ENCODE peak calls at places on chromosome 21, in six cellular contexts. P is mucosa of descending colon, Q is A549, D is cardiac fibroblast, L is fibroblast of mammary gland, B is psoas muscle. A is an unnamed sample.

GRCh38 chr21:29514652-29515247 is 216.0 kb downstream of the BACH1 start:
- DNase-seq in P (no peak), Q (no peak), D (no peak), L (no peak), B (no peak), A (no peak)

GRCh38 chr21:36166705-36167104 is 10.1 kb downstream of the DOP1B start:
- DNase-seq in P (peak; percentile 51), Q (no peak), D (no peak), L (no peak), B (no peak), A (no peak)

GRCh38 chr21:41877901-41878830 is 978 bp downstream of the PRDM15 start:
- DNase-seq in P (peak; percentile 40), Q (no peak), D (peak; percentile 65), L (peak; percentile 79), B (no peak), A (peak; percentile 48)

GRCh38 chr21:21463456-21463855 is 465.2 kb downstream of the NCAM2 start:
- DNase-seq in P (no peak), Q (no peak), D (peak; percentile 22), L (no peak), B (no peak), A (no peak)

GRCh38 chr21:32869459-32869858 is 97.9 kb upstream of the PAXBP1 start:
- DNase-seq in P (no peak), Q (no peak), D (no peak), L (no peak), B (no peak), A (no peak)

GRCh38 chr21:31946236-31946635 is 73.4 kb downstream of the HUNK start:
- DNase-seq in P (no peak), Q (no peak), D (no peak), L (no peak), B (no peak), A (no peak)

GRCh38 chr21:37249112-37249904 is 17.8 kb downstream of the VPS26C start:
- DNase-seq in P (no peak), Q (no peak), D (no peak), L (no peak), B (no peak), A (peak; percentile 31)

GRCh38 chr21:15514073-15514946 is 215.5 kb upstream of the USP25 start:
- DNase-seq in P (peak; percentile 71), Q (no peak), D (no peak), L (no peak), B (no peak), A (peak; percentile 70)

GRCh38 chr21:37429356-37429755 is 62.8 kb downstream of the DYRK1A start:
- DNase-seq in P (no peak), Q (no peak), D (no peak), L (no peak), B (no peak), A (no peak)

GRCh38 chr21:19767546-19767945 is 1230.7 kb upstream of the NCAM2 start:
- DNase-seq in P (no peak), Q (no peak), D (peak; percentile 5), L (no peak), B (no peak), A (no peak)

GRCh38 chr21:37654596-37654995 is 261.7 kb downstream of the KCNJ6 start:
- DNase-seq in P (no peak), Q (no peak), D (no peak), L (no peak), B (no peak), A (no peak)

GRCh38 chr21:38712076-38712475 is 93.7 kb upstream of the ETS2 start:
- DNase-seq in P (peak; percentile 74), Q (peak; percentile 3), D (peak; percentile 63), L (peak; percentile 55), B (no peak), A (peak; percentile 9)
- TF ChIP-seq CTCF in P (peak; percentile 24), Q (peak; percentile 49), D (peak; percentile 63), L (peak; percentile 58), B (peak; percentile 33), A (peak; percentile 6)

GRCh38 chr21:39319814-39320332 is 6.4 kb upstream of the BRWD1 start:
- DNase-seq in P (no peak), Q (no peak), D (peak; percentile 49), L (peak; percentile 39), B (no peak), A (no peak)
- H3K4me3 ChIP-seq in P (no peak overlapping the region), Q (no peak overlapping the region), D (no peak overlapping the region), L (no peak overlapping the region), B (no peak overlapping the region), A (no peak overlapping the region)

GRCh38 chr21:17554619-17555472 is 42.0 kb downstream of the CXADR start:
- DNase-seq in P (peak; percentile 17), Q (peak; percentile 26), D (peak; percentile 5), L (peak; percentile 35), B (no peak), A (no peak)
- TF ChIP-seq CTCF in P (no peak), Q (peak; percentile 53), D (peak; percentile 20), L (peak; percentile 42), B (peak; percentile 4), A (no peak)

DNA sequence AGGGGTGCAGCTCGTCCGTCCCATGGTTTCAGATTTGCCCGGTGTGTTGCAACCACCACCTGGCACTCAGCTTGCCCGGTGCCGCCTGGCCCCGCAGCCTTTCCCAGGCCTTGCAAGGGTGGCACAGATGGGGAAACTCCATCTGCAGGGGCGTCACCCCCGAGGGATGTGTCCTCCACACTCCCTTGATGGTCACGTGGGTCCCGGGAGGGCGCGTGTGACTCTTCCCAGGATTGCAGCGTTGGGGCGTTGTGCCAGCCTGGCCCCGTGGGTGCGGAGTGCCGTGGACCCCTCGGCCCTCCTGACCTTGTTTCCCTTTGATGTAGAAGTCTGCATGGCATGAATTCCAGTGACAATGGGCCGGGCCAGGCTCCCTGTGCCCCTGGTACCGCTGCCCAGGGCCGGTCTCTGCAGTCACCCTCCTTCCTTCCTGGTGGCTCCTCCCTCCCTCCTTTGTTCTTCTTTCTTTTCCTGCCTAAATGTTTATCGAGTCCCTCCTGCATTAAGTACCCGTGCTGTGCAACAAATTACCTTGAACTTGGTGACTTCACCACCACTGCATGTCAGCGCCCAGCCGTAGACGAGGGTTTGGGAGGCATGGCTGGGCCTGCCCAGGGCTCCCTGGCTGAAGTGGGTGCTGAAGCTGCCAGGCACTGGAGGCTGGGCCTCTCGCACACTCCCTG is 22.9 kb downstream of the RRP1 start:
- DNase-seq in P (peak; percentile 47), Q (no peak), D (no peak), L (no peak), B (peak; percentile 56), A (no peak)
- H3K4me3 ChIP-seq in P (no peak overlapping the region), Q (no peak overlapping the region), D (no peak overlapping the region), L (no peak overlapping the region), B (peak overlapping the region; percentile 39), A (no peak overlapping the region)

GRCh38 chr21:40842197-40842552 is 4.8 kb downstream of the DSCAM start:
- DNase-seq in P (no peak), Q (no peak), D (no peak), L (no peak), B (no peak), A (no peak)

GRCh38 chr21:40844935-40845334 is 2.0 kb downstream of the DSCAM start:
- DNase-seq in P (no peak), Q (no peak), D (no peak), L (no peak), B (no peak), A (no peak)

GRCh38 chr21:40839551-40839950 is 7.4 kb downstream of the DSCAM start:
- DNase-seq in P (no peak), Q (no peak), D (no peak), L (no peak), B (no peak), A (no peak)

GRCh38 chr21:40840441-40840840 is 6.5 kb downstream of the DSCAM start:
- DNase-seq in P (no peak), Q (no peak), D (no peak), L (no peak), B (no peak), A (no peak)

GRCh38 chr21:40841524-40842196 is 5.3 kb downstream of the DSCAM start:
- DNase-seq in P (peak; percentile 4), Q (peak; percentile 3), D (no peak), L (no peak), B (no peak), A (peak; percentile 2)
- TF ChIP-seq CTCF in P (no peak), Q (no peak), D (no peak), L (no peak), B (no peak), A (no peak)

GRCh38 chr21:46285206-46285661 is at the start of gene MCM3AP:
- DNase-seq in P (no peak), Q (no peak), D (no peak), L (no peak), B (no peak), A (no peak)

GRCh38 chr21:46286668-46286982 is 483 bp downstream of the YBEY start:
- DNase-seq in P (no peak), Q (no peak), D (no peak), L (peak; percentile 75), B (no peak), A (no peak)

GRCh38 chr21:46284722-46285121 is 689 bp downstream of the MCM3AP start:
- DNase-seq in P (no peak), Q (no peak), D (no peak), L (no peak), B (no peak), A (no peak)

GRCh38 chr21:46285761-46286667 is at the start of gene YBEY:
- DNase-seq in P (peak; percentile 92), Q (peak; percentile 81), D (peak; percentile 94), L (peak; percentile 88), B (peak; percentile 92), A (peak; percentile 96)

GRCh38 chr21:46284077-46284644 is 1.2 kb downstream of the MCM3AP start:
- DNase-seq in P (peak; percentile 55), Q (no peak), D (no peak), L (peak; percentile 6), B (no peak), A (no peak)
- H3K4me3 ChIP-seq in P (no peak overlapping the region), Q (peak overlapping the region; percentile 22), D (no peak overlapping the region), L (peak overlapping the region; percentile 12), B (peak overlapping the region; percentile 93), A (no peak overlapping the region)

DNA sequence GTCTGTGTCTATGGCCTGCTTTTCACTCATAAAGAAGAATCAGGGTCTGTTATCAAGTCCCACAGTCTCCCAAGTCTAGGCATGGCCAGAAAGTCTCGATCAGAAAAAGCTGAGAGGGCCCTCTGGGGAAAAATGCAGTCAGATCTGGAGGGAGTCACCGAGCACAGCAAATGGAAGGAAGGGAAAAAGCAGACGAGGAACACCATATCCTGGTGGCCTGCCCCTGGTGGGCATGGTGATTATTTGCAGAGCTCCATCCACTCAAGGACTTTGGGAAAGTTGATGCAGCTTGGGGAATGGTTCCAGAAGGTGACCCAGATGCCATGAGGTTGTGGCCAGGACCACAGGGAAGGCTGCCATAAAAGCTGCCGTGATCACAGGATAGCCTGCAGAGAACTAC is 189.1 kb downstream of the CLIC6 start:
- DNase-seq in P (no peak), Q (no peak), D (no peak), L (no peak), B (no peak), A (no peak)
- TF ChIP-seq CTCF in P (no peak), Q (no peak), D (peak; percentile 33), L (peak; percentile 22), B (peak; percentile 16), A (no peak)